ENCODE peak calls at places on chromosomes 11 and 22, in nine cellular contexts. One of them, this sample, is unnamed.

GRCh38 chr11:85941380-85941973 is 86.3 kb downstream of the CCDC83 start:
- DNase-seq in GM04504: peak; percentile 37
- DNase-seq in cardiac fibroblast: peak; percentile 84
- DNase-seq in OCI-LY7: peak; percentile 44
- DNase-seq in dermis blood vessel endothelial cell: peak; percentile 89
- DNase-seq in WERI-Rb-1: peak; percentile 65
- DNase-seq in fibroblast of the aortic adventitia: peak; percentile 84
- DNase-seq in hepatic stellate cell: peak; percentile 64
- DNase-seq in GOT3: no peak
- DNase-seq in this sample: no peak

GRCh38 chr22:43164636-43165035 is 13.3 kb downstream of the TSPO start:
- DNase-seq in GM04504: no peak
- DNase-seq in cardiac fibroblast: no peak
- DNase-seq in OCI-LY7: no peak
- DNase-seq in dermis blood vessel endothelial cell: peak; percentile 26
- DNase-seq in WERI-Rb-1: no peak
- DNase-seq in fibroblast of the aortic adventitia: no peak
- DNase-seq in hepatic stellate cell: no peak
- DNase-seq in GOT3: no peak
- DNase-seq in this sample: no peak

GRCh38 chr11:8352852-8353505 is 89.3 kb upstream of the LMO1 start:
- DNase-seq in GM04504: no peak
- DNase-seq in cardiac fibroblast: no peak
- DNase-seq in OCI-LY7: no peak
- DNase-seq in dermis blood vessel endothelial cell: no peak
- DNase-seq in WERI-Rb-1: no peak
- DNase-seq in fibroblast of the aortic adventitia: no peak
- DNase-seq in hepatic stellate cell: no peak
- DNase-seq in GOT3: no peak
- DNase-seq in this sample: no peak

GRCh38 chr11:14626650-14627049 is 17.0 kb upstream of the PDE3B start:
- DNase-seq in GM04504: no peak
- DNase-seq in cardiac fibroblast: no peak
- DNase-seq in OCI-LY7: no peak
- DNase-seq in dermis blood vessel endothelial cell: no peak
- DNase-seq in WERI-Rb-1: no peak
- DNase-seq in fibroblast of the aortic adventitia: no peak
- DNase-seq in hepatic stellate cell: no peak
- DNase-seq in GOT3: no peak
- DNase-seq in this sample: no peak

GRCh38 chr11:66970808-66971442 is 4.2 kb upstream of the C11orf86 start:
- DNase-seq in GM04504: peak; percentile 99
- DNase-seq in cardiac fibroblast: peak; percentile 100
- DNase-seq in OCI-LY7: no peak
- DNase-seq in dermis blood vessel endothelial cell: peak; percentile 85
- DNase-seq in WERI-Rb-1: no peak
- DNase-seq in fibroblast of the aortic adventitia: peak; percentile 100
- DNase-seq in hepatic stellate cell: peak; percentile 90
- DNase-seq in GOT3: peak; percentile 86
- DNase-seq in this sample: no peak

GRCh38 chr11:19561011-19561410 is 151.6 kb upstream of the NAV2 start:
- DNase-seq in GM04504: no peak
- DNase-seq in cardiac fibroblast: peak; percentile 60
- DNase-seq in OCI-LY7: no peak
- DNase-seq in dermis blood vessel endothelial cell: peak; percentile 87
- DNase-seq in WERI-Rb-1: no peak
- DNase-seq in fibroblast of the aortic adventitia: no peak
- DNase-seq in hepatic stellate cell: no peak
- DNase-seq in GOT3: no peak
- DNase-seq in this sample: no peak

GRCh38 chr22:39205344-39206021 is 39.3 kb downstream of the PDGFB start:
- DNase-seq in GM04504: peak; percentile 34
- DNase-seq in cardiac fibroblast: peak; percentile 72
- DNase-seq in OCI-LY7: no peak
- DNase-seq in dermis blood vessel endothelial cell: peak; percentile 67
- DNase-seq in WERI-Rb-1: no peak
- DNase-seq in fibroblast of the aortic adventitia: peak; percentile 52
- DNase-seq in hepatic stellate cell: peak; percentile 82
- DNase-seq in GOT3: no peak
- DNase-seq in this sample: no peak

GRCh38 chr11:112057170-112057569 is 16.6 kb downstream of the PIH1D2 start:
- DNase-seq in GM04504: no peak
- DNase-seq in cardiac fibroblast: no peak
- DNase-seq in OCI-LY7: no peak
- DNase-seq in dermis blood vessel endothelial cell: no peak
- DNase-seq in WERI-Rb-1: no peak
- DNase-seq in fibroblast of the aortic adventitia: no peak
- DNase-seq in hepatic stellate cell: no peak
- DNase-seq in GOT3: no peak
- DNase-seq in this sample: no peak

GRCh38 chr11:4704790-4705334 is 278 bp downstream of the MMP26 start:
- DNase-seq in GM04504: no peak
- DNase-seq in cardiac fibroblast: no peak
- DNase-seq in OCI-LY7: no peak
- DNase-seq in dermis blood vessel endothelial cell: no peak
- DNase-seq in WERI-Rb-1: no peak
- DNase-seq in fibroblast of the aortic adventitia: no peak
- DNase-seq in hepatic stellate cell: no peak
- DNase-seq in GOT3: no peak
- DNase-seq in this sample: no peak

GRCh38 chr11:120256779-120257178 is 16.8 kb downstream of the POU2F3 start:
- DNase-seq in GM04504: no peak
- DNase-seq in cardiac fibroblast: no peak
- DNase-seq in OCI-LY7: no peak
- DNase-seq in dermis blood vessel endothelial cell: no peak
- DNase-seq in WERI-Rb-1: no peak
- DNase-seq in fibroblast of the aortic adventitia: no peak
- DNase-seq in hepatic stellate cell: no peak
- DNase-seq in GOT3: no peak
- DNase-seq in this sample: no peak

GRCh38 chr11:131771471-131771870 is 401.1 kb downstream of the NTM start:
- DNase-seq in GM04504: no peak
- DNase-seq in cardiac fibroblast: no peak
- DNase-seq in OCI-LY7: no peak
- DNase-seq in dermis blood vessel endothelial cell: no peak
- DNase-seq in WERI-Rb-1: no peak
- DNase-seq in fibroblast of the aortic adventitia: no peak
- DNase-seq in hepatic stellate cell: no peak
- DNase-seq in GOT3: no peak
- DNase-seq in this sample: no peak

GRCh38 chr11:81869337-81870065 is 864.2 kb downstream of the FAM181B start:
- DNase-seq in GM04504: no peak
- DNase-seq in cardiac fibroblast: peak; percentile 48
- DNase-seq in OCI-LY7: peak; percentile 96
- DNase-seq in dermis blood vessel endothelial cell: no peak
- DNase-seq in WERI-Rb-1: no peak
- DNase-seq in fibroblast of the aortic adventitia: no peak
- DNase-seq in hepatic stellate cell: no peak
- DNase-seq in GOT3: no peak
- DNase-seq in this sample: no peak

GRCh38 chr22:40030757-40031092 is 36.0 kb downstream of the FAM83F start:
- DNase-seq in GM04504: no peak
- DNase-seq in cardiac fibroblast: no peak
- DNase-seq in OCI-LY7: no peak
- DNase-seq in dermis blood vessel endothelial cell: no peak
- DNase-seq in WERI-Rb-1: no peak
- DNase-seq in fibroblast of the aortic adventitia: no peak
- DNase-seq in hepatic stellate cell: no peak
- DNase-seq in GOT3: no peak
- DNase-seq in this sample: no peak

GRCh38 chr22:31106001-31106571 is 1.3 kb downstream of the SELENOM start:
- DNase-seq in GM04504: no peak
- DNase-seq in cardiac fibroblast: peak; percentile 33
- DNase-seq in OCI-LY7: no peak
- DNase-seq in dermis blood vessel endothelial cell: peak; percentile 29
- DNase-seq in WERI-Rb-1: no peak
- DNase-seq in fibroblast of the aortic adventitia: no peak
- DNase-seq in hepatic stellate cell: no peak
- DNase-seq in GOT3: no peak
- DNase-seq in this sample: no peak

GRCh38 chr22:47092896-47093311 is 330.5 kb downstream of the TBC1D22A start:
- DNase-seq in GM04504: no peak
- DNase-seq in cardiac fibroblast: peak; percentile 64
- DNase-seq in OCI-LY7: no peak
- DNase-seq in dermis blood vessel endothelial cell: no peak
- DNase-seq in WERI-Rb-1: no peak
- DNase-seq in fibroblast of the aortic adventitia: peak; percentile 72
- DNase-seq in hepatic stellate cell: peak; percentile 58
- DNase-seq in GOT3: no peak
- DNase-seq in this sample: no peak

GRCh38 chr11:15956302-15956701 is 400.0 kb downstream of the SOX6 start:
- DNase-seq in GM04504: no peak
- DNase-seq in cardiac fibroblast: no peak
- DNase-seq in OCI-LY7: no peak
- DNase-seq in dermis blood vessel endothelial cell: no peak
- DNase-seq in WERI-Rb-1: no peak
- DNase-seq in fibroblast of the aortic adventitia: no peak
- DNase-seq in hepatic stellate cell: no peak
- DNase-seq in GOT3: no peak
- DNase-seq in this sample: no peak

GRCh38 chr11:792873-793272 is 3.0 kb upstream of the CEND1 start:
- DNase-seq in GM04504: no peak
- DNase-seq in cardiac fibroblast: no peak
- DNase-seq in OCI-LY7: no peak
- DNase-seq in dermis blood vessel endothelial cell: no peak
- DNase-seq in WERI-Rb-1: no peak
- DNase-seq in fibroblast of the aortic adventitia: no peak
- DNase-seq in hepatic stellate cell: no peak
- DNase-seq in GOT3: no peak
- DNase-seq in this sample: no peak

GRCh38 chr22:50192056-50192824 is 6.5 kb downstream of the TRABD start:
- DNase-seq in GM04504: no peak
- DNase-seq in cardiac fibroblast: no peak
- DNase-seq in OCI-LY7: peak; percentile 83
- DNase-seq in dermis blood vessel endothelial cell: no peak
- DNase-seq in WERI-Rb-1: no peak
- DNase-seq in fibroblast of the aortic adventitia: no peak
- DNase-seq in hepatic stellate cell: no peak
- DNase-seq in GOT3: no peak
- DNase-seq in this sample: no peak

This sample was measured in retina.